ENCODE peak calls at places on chromosome 1, in ten cellular contexts. H, W, O, L, T, B, P, J, V and D are unnamed samples.

GRCh38 chr1:231423648-231424047 is 1.6 kb upstream of the EGLN1 start:
- DNase-seq in H (no peak), W (no peak), O (no peak), L (no peak), T (no peak), B (no peak), P (no peak), J (peak; percentile 84), V (peak; percentile 80), D (no peak)

GRCh38 chr1:145927916-145928647 is 798 bp upstream of the RBM8A start:
- DNase-seq in H (peak; percentile 68), W (no peak), O (no peak), L (no peak), T (peak; percentile 44), B (peak; percentile 81), P (no peak), J (peak; percentile 24), V (no peak), D (no peak)

GRCh38 chr1:175270361-175270760 is 77.8 kb upstream of the KIAA0040 start:
- DNase-seq in H (no peak), W (no peak), O (no peak), L (no peak), T (no peak), B (no peak), P (no peak), J (no peak), V (no peak), D (no peak)

GRCh38 chr1:1614204-1614953 is 921 bp upstream of the MIB2 start:
- DNase-seq in H (no peak), W (no peak), O (no peak), L (peak; percentile 58), T (peak; percentile 55), B (peak; percentile 82), P (no peak), J (peak; percentile 55), V (peak; percentile 83), D (peak; percentile 80)

GRCh38 chr1:182384387-182384960 is 7.1 kb downstream of the GLUL start:
- DNase-seq in H (no peak), W (no peak), O (no peak), L (no peak), T (peak; percentile 35), B (no peak), P (no peak), J (no peak), V (no peak), D (no peak)

GRCh38 chr1:207362962-207363858 is 41.7 kb downstream of the CD55 start:
- DNase-seq in H (no peak), W (no peak), O (no peak), L (no peak), T (no peak), B (no peak), P (no peak), J (peak; percentile 10), V (no peak), D (no peak)

GRCh38 chr1:211928993-211929637 is 98.6 kb upstream of the LPGAT1 start:
- DNase-seq in H (no peak), W (no peak), O (peak; percentile 72), L (peak; percentile 83), T (no peak), B (no peak), P (no peak), J (peak; percentile 92), V (peak; percentile 77), D (no peak)

GRCh38 chr1:153291514-153291913 is 21.2 kb downstream of the PGLYRP3 start:
- DNase-seq in H (no peak), W (no peak), O (no peak), L (no peak), T (no peak), B (no peak), P (no peak), J (no peak), V (no peak), D (no peak)

GRCh38 chr1:13549521-13549920 is 34.1 kb upstream of the PDPN start:
- DNase-seq in H (no peak), W (no peak), O (no peak), L (no peak), T (no peak), B (no peak), P (no peak), J (no peak), V (no peak), D (no peak)

GRCh38 chr1:8373547-8374270 is 55.8 kb downstream of the SLC45A1 start:
- DNase-seq in H (no peak), W (peak; percentile 36), O (peak; percentile 21), L (peak; percentile 80), T (no peak), B (no peak), P (peak; percentile 77), J (peak; percentile 47), V (peak; percentile 50), D (peak; percentile 87)

GRCh38 chr1:17098440-17099317 is 20.6 kb downstream of the PADI2 start:
- DNase-seq in H (no peak), W (no peak), O (no peak), L (peak; percentile 38), T (no peak), B (no peak), P (no peak), J (no peak), V (no peak), D (peak; percentile 58)

GRCh38 chr1:234550341-234551031 is 59.5 kb downstream of the IRF2BP2 start:
- DNase-seq in H (no peak), W (no peak), O (no peak), L (no peak), T (no peak), B (no peak), P (no peak), J (no peak), V (no peak), D (no peak)

GRCh38 chr1:152141971-152142584 is 16.9 kb downstream of the RPTN start:
- DNase-seq in H (peak; percentile 62), W (no peak), O (peak; percentile 49), L (peak; percentile 73), T (peak; percentile 20), B (no peak), P (peak; percentile 20), J (peak; percentile 49), V (peak; percentile 90), D (no peak)

GRCh38 chr1:173409613-173410012 is 67.5 kb upstream of the PRDX6 start:
- DNase-seq in H (peak; percentile 77), W (no peak), O (no peak), L (no peak), T (peak; percentile 45), B (peak; percentile 83), P (peak; percentile 44), J (no peak), V (peak; percentile 94), D (peak; percentile 81)

GRCh38 chr1:246503341-246503740 is 3.7 kb downstream of the SMYD3 start:
- DNase-seq in H (no peak), W (no peak), O (no peak), L (no peak), T (no peak), B (no peak), P (no peak), J (no peak), V (peak; percentile 97), D (no peak)

GRCh38 chr1:224510880-224511645 is 76.5 kb upstream of the WDR26 start:
- DNase-seq in H (no peak), W (no peak), O (no peak), L (no peak), T (no peak), B (no peak), P (no peak), J (no peak), V (peak; percentile 56), D (no peak)

GRCh38 chr1:70738576-70738975 is 309.0 kb downstream of the PTGER3 start:
- DNase-seq in H (no peak), W (no peak), O (no peak), L (peak; percentile 89), T (no peak), B (no peak), P (no peak), J (no peak), V (no peak), D (no peak)

GRCh38 chr1:40377512-40377911 is 4.0 kb downstream of the SMAP2 start:
- DNase-seq in H (no peak), W (no peak), O (no peak), L (no peak), T (no peak), B (no peak), P (no peak), J (no peak), V (no peak), D (no peak)

GRCh38 chr1:109739738-109740614 is 862 bp downstream of the GSTM3 start:
- DNase-seq in H (no peak), W (no peak), O (peak; percentile 79), L (peak; percentile 86), T (peak; percentile 91), B (peak; percentile 90), P (peak; percentile 86), J (peak; percentile 85), V (peak; percentile 72), D (peak; percentile 84)

GRCh38 chr1:248818505-248819374 is 7.0 kb downstream of the SH3BP5L start:
- DNase-seq in H (no peak), W (no peak), O (no peak), L (no peak), T (no peak), B (peak; percentile 82), P (no peak), J (no peak), V (no peak), D (no peak)
- H3K36me3 ChIP-seq in H (peaks cover 7% of the 10 kb centered on the region), W (peaks cover 28% of the 10 kb centered on the region), O (peaks cover 31% of the 10 kb centered on the region), L (peaks cover 34% of the 10 kb centered on the region), T (no peaks in the 10 kb centered on the region), B (peaks cover 73% of the 10 kb centered on the region), P (peaks cover 59% of the 10 kb centered on the region), J (no peaks in the 10 kb centered on the region), V (peaks cover 68% of the 10 kb centered on the region), D (peaks cover 3% of the 10 kb centered on the region)

GRCh38 chr1:227776277-227776676 is 39.2 kb upstream of the PRSS38 start:
- DNase-seq in H (no peak), W (no peak), O (no peak), L (no peak), T (no peak), B (peak; percentile 59), P (no peak), J (no peak), V (peak; percentile 47), D (no peak)
- H3K36me3 ChIP-seq in H (no peaks in the 10 kb centered on the region), W (peaks cover 10% of the 10 kb centered on the region), O (peaks cover 5% of the 10 kb centered on the region), L (no peaks in the 10 kb centered on the region), T (no peaks in the 10 kb centered on the region), B (peaks cover 76% of the 10 kb centered on the region), P (peaks cover 26% of the 10 kb centered on the region), J (no peaks in the 10 kb centered on the region), V (peaks cover 27% of the 10 kb centered on the region), D (no peaks in the 10 kb centered on the region)

GRCh38 chr1:180188103-180188506 is 33.4 kb downstream of the QSOX1 start:
- DNase-seq in H (peak; percentile 73), W (no peak), O (peak; percentile 74), L (peak; percentile 72), T (no peak), B (no peak), P (no peak), J (peak; percentile 80), V (peak; percentile 49), D (peak; percentile 64)
- H3K36me3 ChIP-seq in H (no peaks in the 10 kb centered on the region), W (peaks cover 36% of the 10 kb centered on the region), O (no peaks in the 10 kb centered on the region), L (no peaks in the 10 kb centered on the region), T (no peaks in the 10 kb centered on the region), B (peaks cover 100% of the 10 kb centered on the region), P (peaks cover 95% of the 10 kb centered on the region), J (peaks cover 6% of the 10 kb centered on the region), V (peaks cover 52% of the 10 kb centered on the region), D (no peaks in the 10 kb centered on the region)

DNA sequence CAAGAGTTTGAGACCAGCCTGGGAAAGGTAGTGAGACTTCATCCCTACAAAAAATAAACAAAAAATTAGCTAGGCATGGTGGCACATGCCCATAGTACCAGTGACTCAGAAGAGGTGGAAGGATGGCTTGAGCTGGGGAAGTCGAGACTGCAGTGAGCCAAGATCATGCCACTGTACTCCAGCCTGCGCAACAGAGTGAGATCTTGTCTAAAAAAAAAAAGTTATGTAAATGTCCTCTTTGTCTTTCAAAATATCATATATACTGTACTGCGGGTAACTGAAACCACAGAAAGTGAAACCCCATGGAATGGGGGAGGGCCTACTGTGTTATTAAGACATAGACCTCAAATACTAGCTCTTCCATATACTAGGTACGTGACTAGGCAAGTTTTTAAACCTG is 20.8 kb downstream of the ACADM start:
- DNase-seq in H (no peak), W (no peak), O (no peak), L (no peak), T (no peak), B (no peak), P (no peak), J (no peak), V (no peak), D (no peak)
- H3K36me3 ChIP-seq in H (peaks cover 52% of the 10 kb centered on the region), W (peaks cover 11% of the 10 kb centered on the region), O (peaks cover 55% of the 10 kb centered on the region), L (peaks cover 12% of the 10 kb centered on the region), T (no peaks in the 10 kb centered on the region), B (peaks cover 87% of the 10 kb centered on the region), P (peaks cover 76% of the 10 kb centered on the region), J (peaks cover 7% of the 10 kb centered on the region), V (peaks cover under 1% of the 10 kb centered on the region), D (peaks cover 9% of the 10 kb centered on the region)